ENCODE peak calls at places on chromosomes 1 and 21, in four cellular contexts. K is thoracic aorta, B is endodermal cell, I is cardiac muscle cell. G is an unnamed sample.

GRCh38 chr1:176996455-176997090 is 167.9 kb downstream of the ASTN1 start:
- DNase-seq in K (no peak), B (peak), I (peak), G (no peak)

GRCh38 chr1:244264163-244264562 is 187.5 kb downstream of the ADSS2 start:
- DNase-seq in K (no peak), B (no peak), I (no peak), G (no peak)

GRCh38 chr1:226126824-226127591 is 59.5 kb downstream of the ACBD3 start:
- DNase-seq in K (no peak), B (peak), I (no peak), G (peak)

GRCh38 chr1:227942021-227942715 is 5.6 kb downstream of the WNT9A start:
- DNase-seq in K (no peak), B (peak), I (peak), G (peak)

GRCh38 chr1:188584119-188584518 is 1755.4 kb downstream of the PLA2G4A start:
- DNase-seq in K (no peak), B (no peak), I (no peak), G (no peak)

GRCh38 chr1:169392406-169392805 is 24.4 kb downstream of the BLZF1 start:
- DNase-seq in K (no peak), B (peak), I (no peak), G (no peak)

GRCh38 chr1:85555867-85556577 is 24.5 kb upstream of the CCN1 start:
- DNase-seq in K (no peak), B (no peak), I (no peak), G (no peak)

GRCh38 chr1:226309398-226310122 is 596 bp upstream of the LIN9 start:
- DNase-seq in K (no peak), B (no peak), I (peak), G (peak)

GRCh38 chr1:205588691-205589445 is 42.9 kb downstream of the ELK4 start:
- DNase-seq in K (no peak), B (peak), I (peak), G (peak)

GRCh38 chr1:58879464-58879863 is 95.6 kb upstream of the JUN start:
- DNase-seq in K (no peak), B (no peak), I (no peak), G (no peak)

GRCh38 chr21:45167796-45168222 is 93.4 kb downstream of the ADARB1 start:
- DNase-seq in K (no peak), B (no peak), I (no peak), G (no peak)

GRCh38 chr1:236137285-236137852 is 5.0 kb upstream of the GPR137B start:
- DNase-seq in K (no peak), B (no peak), I (no peak), G (no peak)

GRCh38 chr1:215076312-215076711 is 6.2 kb upstream of the KCNK2 start:
- DNase-seq in K (no peak), B (peak), I (peak), G (no peak)

GRCh38 chr21:26116456-26117011 is 54.0 kb downstream of the APP start:
- DNase-seq in K (no peak), B (peak), I (no peak), G (no peak)

GRCh38 chr1:98452162-98452561 is 209.4 kb upstream of the SNX7 start:
- DNase-seq in K (no peak), B (no peak), I (no peak), G (no peak)

GRCh38 chr1:34929853-34930701 is 627 bp upstream of the DLGAP3 start:
- DNase-seq in K (no peak), B (peak), I (peak), G (no peak)

GRCh38 chr1:203630697-203631096 is 4.1 kb downstream of the ATP2B4 start:
- DNase-seq in K (no peak), B (no peak), I (no peak), G (no peak)

GRCh38 chr21:42666023-42666747 is 12.8 kb downstream of the PDE9A start:
- DNase-seq in K (no peak), B (peak), I (no peak), G (no peak)

GRCh38 chr1:108896160-108897150 is 19.7 kb downstream of the GPSM2 start:
- DNase-seq in K (no peak), B (peak), I (peak), G (no peak)

GRCh38 chr1:65083263-65083896 is 64.6 kb upstream of the AK4 start:
- DNase-seq in K (no peak), B (no peak), I (no peak), G (no peak)

GRCh38 chr1:71273326-71273725 is 192.5 kb upstream of the ZRANB2 start:
- DNase-seq in K (no peak), B (no peak), I (no peak), G (no peak)

GRCh38 chr1:245105815-245106410 is 48.9 kb upstream of the KIF26B start:
- DNase-seq in K (no peak), B (no peak), I (no peak), G (no peak)

GRCh38 chr21:43318841-43319781 is 107.8 kb downstream of the SIK1 start:
- DNase-seq in K (no peak), B (no peak), I (no peak), G (no peak)

GRCh38 chr21:17925000-17925610 is 105.9 kb upstream of the C21orf91 start:
- DNase-seq in K (no peak), B (peak), I (peak), G (no peak)

GRCh38 chr1:61580417-61580816 is 144.5 kb downstream of the TM2D1 start:
- DNase-seq in K (no peak), B (no peak), I (no peak), G (no peak)

GRCh38 chr1:6389971-6390370 is 3.6 kb downstream of the ACOT7 start:
- DNase-seq in K (no peak), B (no peak), I (no peak), G (no peak)

GRCh38 chr1:6396998-6397397 is 3.4 kb upstream of the ACOT7 start:
- DNase-seq in K (no peak), B (no peak), I (no peak), G (no peak)

GRCh38 chr1:6393400-6394187 is at the start of gene ACOT7:
- DNase-seq in K (peak), B (peak), I (peak), G (peak)

GRCh38 chr1:6392081-6392879 is 1.3 kb downstream of the ACOT7 start:
- DNase-seq in K (no peak), B (no peak), I (no peak), G (no peak)

GRCh38 chr1:6392880-6393399 is 627 bp downstream of the ACOT7 start:
- DNase-seq in K (no peak), B (peak), I (peak), G (no peak)
- H3K4me3 ChIP-seq in K (peak), B (peak), I (peak), G (peak)

GRCh38 chr1:208252126-208252853 is 8.1 kb upstream of the PLXNA2 start:
- DNase-seq in K (no peak), B (peak), I (peak), G (no peak)
- H3K4me3 ChIP-seq in K (peak), B (peak), I (no peak), G (peak)

GRCh38 chr1:66654643-66655042 is 97.6 kb upstream of the DYNLT5 start:
- DNase-seq in K (no peak), B (no peak), I (no peak), G (no peak)
- H3K4me3 ChIP-seq in K (no peak), B (no peak), I (no peak), G (no peak)

GRCh38 chr1:118077331-118078055 is 107.5 kb downstream of the SPAG17 start:
- DNase-seq in K (no peak), B (peak), I (peak), G (no peak)
- H3K4me3 ChIP-seq in K (no peak), B (no peak), I (no peak), G (no peak)

GRCh38 chr1:195948123-195948895 is 659.9 kb downstream of the KCNT2 start:
- DNase-seq in K (no peak), B (no peak), I (no peak), G (no peak)
- H3K4me3 ChIP-seq in K (no peak), B (no peak), I (no peak), G (no peak)

G was measured in coronary artery.